ENCODE peak calls at places on chromosomes 5 and 9, in seven cellular contexts. S is dorsolateral prefrontal cortex; F is CD8-positive, alpha-beta T cell; C is caudate nucleus; D is upper lobe of right lung; G is ascending aorta; Q is psoas muscle. O is an unnamed sample.

GRCh38 chr9:137457406-137458193 is 1.5 kb downstream of the NSMF start:
- DNase-seq in S (no peak), F (peak), C (no peak), D (peak), G (no peak), Q (peak), O (no peak)

GRCh38 chr5:164504141-164504772 is 998.8 kb downstream of the MAT2B start:
- DNase-seq in S (peak), F (no peak), C (no peak), D (no peak), G (no peak), Q (no peak), O (peak)

GRCh38 chr9:18281291-18281690 is 192.7 kb upstream of the ADAMTSL1 start:
- DNase-seq in S (no peak), F (no peak), C (no peak), D (no peak), G (no peak), Q (no peak), O (no peak)

GRCh38 chr5:138438003-138438723 is 694 bp upstream of the REEP2 start:
- DNase-seq in S (no peak), F (no peak), C (no peak), D (no peak), G (no peak), Q (no peak), O (no peak)

GRCh38 chr9:97753364-97753763 is 56.2 kb upstream of the XPA start:
- DNase-seq in S (no peak), F (no peak), C (no peak), D (no peak), G (no peak), Q (no peak), O (no peak)

GRCh38 chr5:61881821-61882220 is 424.2 kb upstream of the KIF2A start:
- DNase-seq in S (peak), F (no peak), C (no peak), D (no peak), G (no peak), Q (no peak), O (peak)

GRCh38 chr5:56698463-56699381 is 116.6 kb upstream of the MAP3K1 start:
- DNase-seq in S (peak), F (no peak), C (no peak), D (no peak), G (no peak), Q (no peak), O (no peak)

GRCh38 chr9:79611091-79611614 is 39.4 kb downstream of the TLE4 start:
- DNase-seq in S (no peak), F (no peak), C (no peak), D (no peak), G (no peak), Q (no peak), O (no peak)

GRCh38 chr5:94240616-94241287 is 377.7 kb downstream of the KIAA0825 start:
- DNase-seq in S (no peak), F (no peak), C (no peak), D (no peak), G (no peak), Q (peak), O (no peak)

GRCh38 chr5:80957031-80957761 is 3.0 kb upstream of the RASGRF2 start:
- DNase-seq in S (no peak), F (no peak), C (no peak), D (no peak), G (no peak), Q (no peak), O (no peak)
- H3K27ac ChIP-seq in S (no peak), F (no peak), C (no peak), D (no peak), G (no peak), Q (no peak), O (no peak)

GRCh38 chr5:132490484-132491367 is at the start of gene IRF1:
- DNase-seq in S (peak), F (peak), C (peak), D (peak), G (peak), Q (peak), O (peak)
- H3K27ac ChIP-seq in S (peak), F (peak), C (peak), D (peak), G (peak), Q (peak), O (peak)

GRCh38 chr5:151665584-151665982 is 21.1 kb downstream of the SPARC start:
- DNase-seq in S (no peak), F (no peak), C (no peak), D (no peak), G (no peak), Q (no peak), O (no peak)
- H3K27ac ChIP-seq in S (no peak), F (no peak), C (peak), D (peak), G (peak), Q (peak), O (peak)

GRCh38 chr9:129283290-129283691 is 105.2 kb upstream of the IER5L start:
- DNase-seq in S (no peak), F (no peak), C (no peak), D (peak), G (no peak), Q (no peak), O (no peak)

GRCh38 chr9:129285382-129285781 is 107.3 kb upstream of the IER5L start:
- DNase-seq in S (no peak), F (no peak), C (no peak), D (peak), G (no peak), Q (no peak), O (no peak)

GRCh38 chr9:129283705-129284606 is 105.9 kb upstream of the IER5L start:
- DNase-seq in S (no peak), F (no peak), C (no peak), D (peak), G (no peak), Q (peak), O (no peak)

GRCh38 chr9:129285979-129286772 is 108.1 kb upstream of the IER5L start:
- DNase-seq in S (no peak), F (no peak), C (no peak), D (peak), G (no peak), Q (peak), O (no peak)

DNA sequence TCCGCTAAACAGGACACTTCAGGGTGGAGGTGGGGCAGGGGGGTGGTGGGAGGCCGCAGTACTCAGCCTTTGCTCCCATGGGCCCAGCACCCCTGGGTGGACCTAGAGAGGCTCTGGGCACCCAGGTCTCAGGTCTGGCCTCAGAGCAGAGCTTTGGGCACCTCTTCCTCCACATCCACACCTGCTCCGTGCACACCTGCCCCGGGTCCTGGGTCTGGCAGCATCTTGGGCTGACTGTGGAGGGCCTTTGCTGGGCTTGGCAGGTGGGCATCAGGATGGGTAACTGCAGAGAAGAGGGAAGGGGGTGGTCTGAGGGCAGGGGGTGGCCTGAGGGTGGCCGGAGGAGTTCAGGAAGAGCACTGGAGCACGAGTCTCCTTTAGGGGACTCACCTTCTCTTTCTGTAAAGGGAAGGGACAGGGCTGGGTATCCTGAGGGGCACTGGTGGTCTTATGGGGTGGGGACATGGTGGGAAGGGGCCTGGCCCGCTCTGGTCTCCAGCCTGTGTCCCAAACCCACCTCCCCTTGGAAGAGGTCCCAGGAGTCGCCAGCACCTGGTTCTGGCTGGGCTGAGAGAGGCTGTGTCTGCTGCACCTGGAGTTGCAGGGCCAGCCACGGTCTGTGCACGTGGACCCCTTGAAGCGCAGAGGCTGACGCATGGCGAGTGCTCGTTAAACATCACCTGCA is 106.7 kb upstream of the IER5L start:
- DNase-seq in S (no peak), F (no peak), C (no peak), D (peak), G (no peak), Q (peak), O (no peak)
- H3K27ac ChIP-seq in S (no peak), F (no peak), C (no peak), D (no peak), G (no peak), Q (no peak), O (no peak)